ENCODE peak calls at places on chromosomes 6 and 20, in seven cellular contexts. R, J, K, H, O, U and T are unnamed samples.

GRCh38 chr6:149286905-149287304 is 30.6 kb upstream of the TAB2 start:
- DNase-seq in U (no peak), O (no peak), H (no peak), R (no peak), J (no peak), K (no peak), T (no peak)

GRCh38 chr20:54221996-54222890 is 14.4 kb downstream of the PFDN4 start:
- DNase-seq in R (no peak), H (no peak), U (no peak), K (no peak), O (no peak), J (no peak), T (no peak)

GRCh38 chr6:165715428-165715827 is 52.4 kb upstream of the PDE10A start:
- DNase-seq in H (no peak), R (no peak), U (no peak), J (no peak), K (no peak), O (no peak), T (no peak)

GRCh38 chr20:33127422-33128097 is 40.4 kb upstream of the BPIFA2 start:
- DNase-seq in O (no peak), K (no peak), H (no peak), R (no peak), U (no peak), J (peak; percentile 55), T (peak; percentile 34)

GRCh38 chr20:36071848-36072247 is 82.7 kb upstream of the EPB41L1 start:
- DNase-seq in U (no peak), J (no peak), R (no peak), H (no peak), O (no peak), K (no peak), T (no peak)

GRCh38 chr6:7165002-7165735 is 57.4 kb downstream of the RREB1 start:
- DNase-seq in K (no peak), O (no peak), H (peak; percentile 43), J (no peak), U (no peak), R (no peak), T (peak; percentile 89)

GRCh38 chr6:37665309-37665708 is 32.4 kb downstream of the MDGA1 start:
- DNase-seq in R (no peak), O (no peak), H (no peak), U (no peak), K (no peak), J (no peak), T (no peak)

GRCh38 chr6:108711831-108712230 is 136.4 kb upstream of the ARMC2 start:
- DNase-seq in U (no peak), H (no peak), R (no peak), J (peak; percentile 18), K (no peak), O (no peak), T (no peak)

GRCh38 chr6:46276571-46277142 is 105.9 kb upstream of the ENPP5 start:
- DNase-seq in H (no peak), U (no peak), O (no peak), J (no peak), K (no peak), R (no peak), T (no peak)

GRCh38 chr6:142942805-142943227 is 2.2 kb downstream of the HIVEP2 start:
- DNase-seq in O (no peak), K (no peak), R (no peak), J (no peak), U (no peak), H (no peak), T (no peak)

GRCh38 chr6:41504526-41505021 is 41.6 kb upstream of the FOXP4 start:
- DNase-seq in J (no peak), K (no peak), H (no peak), O (no peak), U (no peak), R (no peak), T (peak; percentile 46)

GRCh38 chr6:63268574-63268973 is 51.2 kb downstream of the LGSN start:
- DNase-seq in R (no peak), K (no peak), H (no peak), U (no peak), J (no peak), O (no peak), T (no peak)

GRCh38 chr6:49462071-49462470 is 982 bp downstream of the MMUT start:
- DNase-seq in K (no peak), O (no peak), R (no peak), J (no peak), H (no peak), U (no peak), T (no peak)

GRCh38 chr6:31813463-31813849 is 1.6 kb downstream of the HSPA1L start:
- DNase-seq in U (no peak), O (no peak), H (no peak), J (no peak), R (no peak), K (no peak), T (no peak)

GRCh38 chr20:24701668-24702067 is 232.2 kb downstream of the SYNDIG1 start:
- DNase-seq in U (no peak), H (no peak), R (no peak), O (no peak), K (no peak), J (peak; percentile 26), T (no peak)

GRCh38 chr6:10759312-10759839 is 11.8 kb downstream of the TMEM14B start:
- DNase-seq in J (no peak), R (no peak), K (no peak), U (no peak), H (no peak), O (no peak), T (peak; percentile 40)

GRCh38 chr6:47360388-47360787 is 50.7 kb upstream of the TNFRSF21 start:
- DNase-seq in J (no peak), H (no peak), U (no peak), O (no peak), K (no peak), R (no peak), T (no peak)

GRCh38 chr20:19944772-19945459 is 72.2 kb upstream of the NAA20 start:
- DNase-seq in R (no peak), K (no peak), O (no peak), J (no peak), H (no peak), U (no peak), T (no peak)

GRCh38 chr20:15702161-15702560 is 871.1 kb downstream of the KIF16B start:
- DNase-seq in O (no peak), J (no peak), H (no peak), K (no peak), U (no peak), R (no peak), T (no peak)

DNA sequence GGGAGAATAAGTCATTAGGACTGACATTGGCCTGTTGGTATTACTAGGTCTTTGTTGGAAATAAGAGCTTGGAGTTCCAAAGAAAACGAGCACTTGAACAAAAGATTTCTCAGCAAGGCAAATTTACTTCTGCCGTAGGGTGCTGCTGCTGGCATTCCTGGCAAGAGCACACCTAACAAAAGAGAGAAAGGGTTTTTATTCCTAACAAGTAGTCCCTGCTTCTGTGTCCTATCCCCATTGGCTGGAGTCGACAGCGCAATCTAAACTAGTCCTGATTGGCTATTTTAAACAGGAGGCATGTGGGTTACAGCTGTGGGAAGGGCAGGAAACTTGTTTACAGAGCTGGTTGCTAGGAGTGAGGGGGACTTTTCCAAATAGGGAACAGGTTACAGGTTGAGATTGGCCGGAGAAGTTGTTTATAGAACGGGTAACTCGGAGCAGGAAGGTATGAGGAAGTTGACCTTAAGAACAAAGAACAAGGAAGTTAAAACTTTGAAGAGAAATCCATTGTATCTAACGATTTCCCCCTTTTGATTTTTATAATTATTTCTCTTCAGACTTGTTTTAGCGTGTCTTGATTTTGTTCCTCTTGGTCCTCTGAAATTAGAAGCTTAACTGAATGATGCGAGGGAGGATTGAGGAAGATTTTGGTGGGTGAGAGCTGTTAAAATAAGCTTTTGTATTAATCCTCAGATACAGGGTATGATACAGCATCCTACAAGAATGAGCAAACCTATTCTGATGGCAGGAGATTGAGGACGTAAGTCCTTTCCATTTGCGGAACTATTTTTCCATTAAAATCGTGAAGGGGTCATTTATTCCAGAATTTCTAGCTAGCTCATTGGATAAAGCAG is 3.4 kb upstream of the ZNFX1 start:
- DNase-seq in J (no peak), H (no peak), O (no peak), R (no peak), U (no peak), K (no peak), T (peak; percentile 61)
- H3K9me3 ChIP-seq in J (peaks cover 27% of the 10 kb centered on the region), H (peaks cover 59% of the 10 kb centered on the region), O (peaks cover 23% of the 10 kb centered on the region), R (peaks cover 27% of the 10 kb centered on the region), U (peaks cover 36% of the 10 kb centered on the region), K (peaks cover 50% of the 10 kb centered on the region), T (no peaks in the 10 kb centered on the region)

GRCh38 chr20:37339208-37339607 is 6.7 kb upstream of the SRC start:
- DNase-seq in J (no peak), U (no peak), K (no peak), H (no peak), O (no peak), R (no peak), T (no peak)

GRCh38 chr20:37334450-37334849 is 11.5 kb upstream of the SRC start:
- DNase-seq in J (no peak), H (no peak), O (no peak), K (no peak), R (no peak), U (no peak), T (no peak)

GRCh38 chr20:37336369-37337207 is 9.4 kb upstream of the SRC start:
- DNase-seq in J (no peak), H (peak; percentile 78), U (peak; percentile 72), K (peak; percentile 70), O (no peak), R (peak; percentile 63), T (peak; percentile 56)

GRCh38 chr20:37335642-37336368 is 10.1 kb upstream of the SRC start:
- DNase-seq in H (no peak), J (no peak), O (no peak), K (no peak), U (no peak), R (peak; percentile 46), T (no peak)

GRCh38 chr20:37337208-37337955 is 8.6 kb upstream of the SRC start:
- DNase-seq in R (no peak), U (no peak), H (no peak), K (no peak), J (no peak), O (no peak), T (no peak)
- TF ChIP-seq CTCF in R (no peak), U (no peak), H (no peak), K (no peak), J (no peak), O (no peak), T (no peak)

GRCh38 chr20:56205350-56205749 is 43.2 kb upstream of the MC3R start:
- DNase-seq in U (no peak), J (no peak), O (no peak), K (no peak), H (no peak), R (no peak), T (no peak)
- H3K9me3 ChIP-seq in U (no peaks in the 10 kb centered on the region), J (peaks cover 4% of the 10 kb centered on the region), O (peaks cover 4% of the 10 kb centered on the region), K (peaks cover 8% of the 10 kb centered on the region), H (peaks cover 8% of the 10 kb centered on the region), R (peaks cover 4% of the 10 kb centered on the region), T (peaks cover 3% of the 10 kb centered on the region)

GRCh38 chr20:42181064-42181463 is 562.9 kb upstream of the CHD6 start:
- DNase-seq in O (no peak), U (no peak), J (no peak), K (no peak), R (no peak), H (no peak), T (no peak)
- TF ChIP-seq CTCF in O (no peak), U (no peak), J (no peak), K (no peak), R (no peak), H (no peak), T (no peak)

GRCh38 chr6:25450469-25451198 is 171.5 kb downstream of the CARMIL1 start:
- DNase-seq in O (no peak), U (no peak), J (no peak), H (no peak), R (no peak), K (no peak), T (no peak)
- H3K9me3 ChIP-seq in O (no peaks in the 10 kb centered on the region), U (no peaks in the 10 kb centered on the region), J (peaks cover 5% of the 10 kb centered on the region), H (peaks cover 7% of the 10 kb centered on the region), R (no peaks in the 10 kb centered on the region), K (peaks cover 9% of the 10 kb centered on the region), T (no peaks in the 10 kb centered on the region)